ENCODE peak calls at places on chromosomes 2 and 18, in seven cellular contexts. One of them, this sample, is unnamed.

GRCh38 chr2:170847716-170848115 is 31.0 kb downstream of the GAD1 start:
- DNase-seq in left ventricle myocardium inferior: no peak
- DNase-seq in dorsolateral prefrontal cortex: no peak
- DNase-seq in NCI-H1092 treated with DMSO at 0.1 percent for 48 hours: no peak
- DNase-seq in NCI-H1436 treated with DMSO at 0.1 percent for 48 hours: no peak
- DNase-seq in activated naive CD4-positive, alpha-beta T cell: no peak
- DNase-seq in naive thymus-derived CD8-positive, alpha-beta T cell: no peak
- DNase-seq in this sample: no peak

GRCh38 chr2:72140621-72140960 is 7.1 kb downstream of the CYP26B1 start:
- DNase-seq in left ventricle myocardium inferior: no peak
- DNase-seq in dorsolateral prefrontal cortex: no peak
- DNase-seq in NCI-H1092 treated with DMSO at 0.1 percent for 48 hours: no peak
- DNase-seq in NCI-H1436 treated with DMSO at 0.1 percent for 48 hours: no peak
- DNase-seq in activated naive CD4-positive, alpha-beta T cell: no peak
- DNase-seq in naive thymus-derived CD8-positive, alpha-beta T cell: no peak
- DNase-seq in this sample: no peak

GRCh38 chr18:10793730-10794370 is 268.0 kb downstream of the NAPG start:
- DNase-seq in left ventricle myocardium inferior: no peak
- DNase-seq in dorsolateral prefrontal cortex: no peak
- DNase-seq in NCI-H1092 treated with DMSO at 0.1 percent for 48 hours: no peak
- DNase-seq in NCI-H1436 treated with DMSO at 0.1 percent for 48 hours: no peak
- DNase-seq in activated naive CD4-positive, alpha-beta T cell: no peak
- DNase-seq in naive thymus-derived CD8-positive, alpha-beta T cell: no peak
- DNase-seq in this sample: no peak

GRCh38 chr2:105701042-105701441 is 43.7 kb upstream of the NCK2 start:
- DNase-seq in left ventricle myocardium inferior: no peak
- DNase-seq in dorsolateral prefrontal cortex: no peak
- DNase-seq in NCI-H1092 treated with DMSO at 0.1 percent for 48 hours: no peak
- DNase-seq in NCI-H1436 treated with DMSO at 0.1 percent for 48 hours: no peak
- DNase-seq in activated naive CD4-positive, alpha-beta T cell: no peak
- DNase-seq in naive thymus-derived CD8-positive, alpha-beta T cell: no peak
- DNase-seq in this sample: no peak

GRCh38 chr18:58996131-58996632 is 131.5 kb downstream of the ZNF532 start:
- DNase-seq in left ventricle myocardium inferior: no peak
- DNase-seq in dorsolateral prefrontal cortex: no peak
- DNase-seq in NCI-H1092 treated with DMSO at 0.1 percent for 48 hours: no peak
- DNase-seq in NCI-H1436 treated with DMSO at 0.1 percent for 48 hours: no peak
- DNase-seq in activated naive CD4-positive, alpha-beta T cell: no peak
- DNase-seq in naive thymus-derived CD8-positive, alpha-beta T cell: no peak
- DNase-seq in this sample: no peak

GRCh38 chr2:28233070-28233718 is 159.5 kb upstream of the FOSL2 start:
- DNase-seq in left ventricle myocardium inferior: no peak
- DNase-seq in dorsolateral prefrontal cortex: no peak
- DNase-seq in NCI-H1092 treated with DMSO at 0.1 percent for 48 hours: no peak
- DNase-seq in NCI-H1436 treated with DMSO at 0.1 percent for 48 hours: no peak
- DNase-seq in activated naive CD4-positive, alpha-beta T cell: no peak
- DNase-seq in naive thymus-derived CD8-positive, alpha-beta T cell: no peak
- DNase-seq in this sample: no peak

GRCh38 chr2:10901160-10901559 is 10.6 kb upstream of the KCNF1 start:
- DNase-seq in left ventricle myocardium inferior: no peak
- DNase-seq in dorsolateral prefrontal cortex: no peak
- DNase-seq in NCI-H1092 treated with DMSO at 0.1 percent for 48 hours: no peak
- DNase-seq in NCI-H1436 treated with DMSO at 0.1 percent for 48 hours: no peak
- DNase-seq in activated naive CD4-positive, alpha-beta T cell: no peak
- DNase-seq in naive thymus-derived CD8-positive, alpha-beta T cell: no peak
- DNase-seq in this sample: no peak

GRCh38 chr2:143758629-143759330 is 629.6 kb downstream of the ARHGAP15 start:
- DNase-seq in left ventricle myocardium inferior: no peak
- DNase-seq in dorsolateral prefrontal cortex: no peak
- DNase-seq in NCI-H1092 treated with DMSO at 0.1 percent for 48 hours: no peak
- DNase-seq in NCI-H1436 treated with DMSO at 0.1 percent for 48 hours: no peak
- DNase-seq in activated naive CD4-positive, alpha-beta T cell: no peak
- DNase-seq in naive thymus-derived CD8-positive, alpha-beta T cell: no peak
- DNase-seq in this sample: no peak

GRCh38 chr18:22332590-22332989 is 85.1 kb downstream of the CTAGE1 start:
- DNase-seq in left ventricle myocardium inferior: no peak
- DNase-seq in dorsolateral prefrontal cortex: no peak
- DNase-seq in NCI-H1092 treated with DMSO at 0.1 percent for 48 hours: no peak
- DNase-seq in NCI-H1436 treated with DMSO at 0.1 percent for 48 hours: no peak
- DNase-seq in activated naive CD4-positive, alpha-beta T cell: no peak
- DNase-seq in naive thymus-derived CD8-positive, alpha-beta T cell: no peak
- DNase-seq in this sample: no peak

GRCh38 chr2:72132981-72133720 is 14.5 kb downstream of the CYP26B1 start:
- DNase-seq in left ventricle myocardium inferior: no peak
- DNase-seq in dorsolateral prefrontal cortex: no peak
- DNase-seq in NCI-H1092 treated with DMSO at 0.1 percent for 48 hours: no peak
- DNase-seq in NCI-H1436 treated with DMSO at 0.1 percent for 48 hours: no peak
- DNase-seq in activated naive CD4-positive, alpha-beta T cell: no peak
- DNase-seq in naive thymus-derived CD8-positive, alpha-beta T cell: no peak
- DNase-seq in this sample: no peak